ENCODE peak calls at places on chromosomes 7 and 10, in ten cellular contexts. Q is mammary epithelial cell, F is brain microvascular endothelial cell, D is heart right ventricle, E is fibroblast of lung, J is Panc1, W is upper lobe of left lung, U is GM23338, T is esophagus squamous epithelium, L is transverse colon. B is an unnamed sample.

GRCh38 chr10:131180941-131181855 is 130.3 kb downstream of the TCERG1L start:
- DNase-seq in Q (no peak), F (no peak), D (no peak), E (no peak), J (no peak), W (no peak), U (no peak), T (no peak), L (no peak), B (no peak)

GRCh38 chr10:92156874-92157273 is 134.0 kb downstream of the CPEB3 start:
- DNase-seq in Q (no peak), F (no peak), D (no peak), E (peak; percentile 20), J (no peak), W (no peak), U (no peak), T (no peak), L (no peak), B (no peak)

GRCh38 chr10:28883741-28884443 is 206.6 kb downstream of the BAMBI start:
- DNase-seq in Q (no peak), F (no peak), D (no peak), E (no peak), J (no peak), W (no peak), U (no peak), T (no peak), L (no peak), B (peak; percentile 57)

GRCh38 chr7:22438994-22439393 is 61.0 kb downstream of the STEAP1B start:
- DNase-seq in Q (no peak), F (no peak), D (no peak), E (no peak), J (no peak), W (no peak), U (no peak), T (no peak), L (no peak), B (no peak)

GRCh38 chr10:112235141-112235540 is 48.1 kb upstream of the TECTB start:
- DNase-seq in Q (no peak), F (no peak), D (no peak), E (no peak), J (no peak), W (no peak), U (no peak), T (no peak), L (no peak), B (no peak)

GRCh38 chr7:155973451-155973997 is 161.3 kb upstream of the SHH start:
- DNase-seq in Q (no peak), F (no peak), D (no peak), E (no peak), J (no peak), W (no peak), U (no peak), T (no peak), L (no peak), B (no peak)

GRCh38 chr10:113458461-113458860 is 94.4 kb upstream of the HABP2 start:
- DNase-seq in Q (no peak), F (no peak), D (no peak), E (no peak), J (no peak), W (no peak), U (no peak), T (no peak), L (no peak), B (no peak)

GRCh38 chr10:97468162-97468561 is 22.2 kb downstream of the ZDHHC16 start:
- DNase-seq in Q (peak; percentile 63), F (no peak), D (no peak), E (no peak), J (no peak), W (no peak), U (no peak), T (no peak), L (peak; percentile 71), B (peak; percentile 73)

GRCh38 chr7:29204491-29205281 is 10.1 kb downstream of the CHN2 start:
- DNase-seq in Q (no peak), F (no peak), D (no peak), E (no peak), J (no peak), W (no peak), U (peak; percentile 32), T (no peak), L (no peak), B (no peak)

GRCh38 chr7:128444242-128444641 is 11.4 kb upstream of the HILPDA start:
- DNase-seq in Q (peak; percentile 19), F (no peak), D (no peak), E (no peak), J (no peak), W (no peak), U (no peak), T (no peak), L (peak; percentile 34), B (peak; percentile 55)

GRCh38 chr10:78328592-78329404 is 295.1 kb downstream of the RPS24 start:
- DNase-seq in Q (no peak), F (no peak), D (no peak), E (no peak), J (no peak), W (no peak), U (no peak), T (no peak), L (no peak), B (no peak)

GRCh38 chr7:154857240-154857639 is 145.7 kb downstream of the PAXIP1 start:
- DNase-seq in Q (no peak), F (no peak), D (no peak), E (no peak), J (no peak), W (no peak), U (no peak), T (no peak), L (peak; percentile 33), B (no peak)

GRCh38 chr7:151249034-151249731 is 689 bp upstream of the SMARCD3 start:
- DNase-seq in Q (peak; percentile 31), F (peak; percentile 59), D (peak; percentile 74), E (peak; percentile 53), J (no peak), W (peak; percentile 51), U (peak; percentile 38), T (no peak), L (peak; percentile 54), B (peak; percentile 29)

GRCh38 chr7:142459557-142459963 is 201.7 kb upstream of the PRSS58 start:
- DNase-seq in Q (peak; percentile 67), F (peak; percentile 68), D (no peak), E (peak; percentile 90), J (no peak), W (no peak), U (peak; percentile 71), T (no peak), L (peak; percentile 19), B (peak; percentile 63)

GRCh38 chr10:87608756-87609155 is 50.9 kb upstream of the PAPSS2 start:
- DNase-seq in Q (no peak), F (no peak), D (no peak), E (no peak), J (no peak), W (peak; percentile 35), U (peak; percentile 25), T (no peak), L (no peak), B (peak; percentile 61)

GRCh38 chr7:55533050-55533728 is 39.1 kb downstream of the VOPP1 start:
- DNase-seq in Q (peak; percentile 90), F (peak; percentile 37), D (no peak), E (no peak), J (no peak), W (peak; percentile 54), U (no peak), T (no peak), L (peak; percentile 72), B (peak; percentile 74)

GRCh38 chr10:76303682-76304316 is 872.4 kb downstream of the LRMDA start:
- DNase-seq in Q (peak; percentile 51), F (peak; percentile 78), D (peak; percentile 59), E (peak; percentile 89), J (peak; percentile 27), W (peak; percentile 84), U (peak; percentile 89), T (no peak), L (peak; percentile 63), B (peak; percentile 76)

GRCh38 chr7:118288098-118288497 is 63.6 kb downstream of the ANKRD7 start:
- DNase-seq in Q (no peak), F (no peak), D (no peak), E (no peak), J (no peak), W (no peak), U (no peak), T (no peak), L (no peak), B (no peak)

GRCh38 chr7:120588411-120588810 is 269.5 kb downstream of the TSPAN12 start:
- DNase-seq in Q (no peak), F (no peak), D (no peak), E (peak; percentile 6), J (no peak), W (no peak), U (no peak), T (no peak), L (no peak), B (no peak)

GRCh38 chr7:65975814-65976445 is 6.1 kb downstream of the GUSB start:
- DNase-seq in Q (no peak), F (no peak), D (no peak), E (no peak), J (no peak), W (no peak), U (peak; percentile 33), T (no peak), L (no peak), B (no peak)
- H3K36me3 ChIP-seq in Q (peaks cover 17% of the 10 kb centered on the region), F (peaks cover 13% of the 10 kb centered on the region), D (peaks cover 29% of the 10 kb centered on the region), E (peaks cover 15% of the 10 kb centered on the region), J (no peaks in the 10 kb centered on the region), W (peaks cover 76% of the 10 kb centered on the region), U (peaks cover 8% of the 10 kb centered on the region), T (peaks cover 35% of the 10 kb centered on the region), L (no peaks in the 10 kb centered on the region), B (peaks cover 10% of the 10 kb centered on the region)

GRCh38 chr10:103451091-103451801 is 924 bp downstream of the CALHM2 start:
- DNase-seq in Q (peak; percentile 61), F (no peak), D (peak; percentile 80), E (peak; percentile 28), J (no peak), W (peak; percentile 53), U (no peak), T (peak; percentile 26), L (peak; percentile 52), B (peak; percentile 15)
- H3K4me3 ChIP-seq in Q (peak overlapping the region; percentile 53), F (peak overlapping the region; percentile 59), D (peak overlapping the region; percentile 65), E (peak overlapping the region; percentile 64), J (peak overlapping the region; percentile 46), W (peak overlapping the region; percentile 75), U (peak overlapping the region; percentile 66), T (peak overlapping the region; percentile 77), L (peak overlapping the region; percentile 52), B (no peak overlapping the region)

GRCh38 chr7:134730359-134730758 is 49.1 kb upstream of the CALD1 start:
- DNase-seq in Q (no peak), F (peak; percentile 8), D (no peak), E (peak; percentile 75), J (no peak), W (no peak), U (no peak), T (no peak), L (no peak), B (no peak)
- TF ChIP-seq CTCF in Q (no peak), F (no peak), D (no peak), E (no peak), J (no peak), W (no peak), U (no peak), T (no peak), L (no peak), B (no peak)

DNA sequence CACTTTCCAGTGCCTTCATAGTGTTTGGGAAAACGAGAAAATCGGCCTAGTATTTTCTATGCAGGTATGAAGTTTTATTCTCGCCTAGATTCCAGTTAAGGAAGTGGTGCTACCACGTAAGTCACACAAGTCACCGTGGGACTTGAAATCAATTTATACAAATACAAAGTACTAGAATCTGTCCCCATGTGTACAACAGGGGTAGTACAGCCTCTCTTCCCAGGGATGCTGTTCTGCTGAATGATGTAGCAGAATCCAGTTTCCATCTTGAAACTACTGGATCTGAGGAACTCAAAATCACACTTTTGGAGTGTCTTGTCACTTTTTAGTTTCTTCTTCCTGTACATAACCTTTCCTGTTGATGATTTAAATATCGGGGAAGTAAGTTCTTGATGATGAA is 129.4 kb downstream of the SFMBT2 start:
- DNase-seq in Q (no peak), F (no peak), D (no peak), E (no peak), J (no peak), W (no peak), U (no peak), T (no peak), L (no peak), B (no peak)
- H3K36me3 ChIP-seq in Q (no peaks in the 10 kb centered on the region), F (no peaks in the 10 kb centered on the region), D (no peaks in the 10 kb centered on the region), E (no peaks in the 10 kb centered on the region), J (no peaks in the 10 kb centered on the region), W (no peaks in the 10 kb centered on the region), U (no peaks in the 10 kb centered on the region), T (no peaks in the 10 kb centered on the region), L (no peaks in the 10 kb centered on the region), B (no peaks in the 10 kb centered on the region)

B was measured in bronchial epithelial cell.